ENCODE peak calls at places on chromosomes 5 and 9, in ten cellular contexts. L is A549, A is body of pancreas, X is lower leg skin, M is breast epithelium, Q is erythroblast, V is NB4, F is spleen, Z is uterus, G is ovary. I is an unnamed sample.

GRCh38 chr5:168881427-168882149 is 302.4 kb upstream of the PANK3 start:
- DNase-seq in X (no peak), M (no peak), Z (no peak), V (no peak), G (no peak), A (no peak), Q (peak; percentile 5), F (no peak), L (no peak), I (no peak)

GRCh38 chr5:66356011-66356565 is 212.0 kb downstream of the SREK1 start:
- DNase-seq in X (no peak), Q (no peak), M (no peak), F (no peak), Z (no peak), G (no peak), V (no peak), L (no peak), A (no peak), I (no peak)

GRCh38 chr5:61052870-61053269 is 107.9 kb downstream of the NDUFAF2 start:
- DNase-seq in A (no peak), V (no peak), Z (no peak), G (no peak), F (no peak), Q (no peak), L (peak; percentile 66), X (no peak), M (no peak), I (peak; percentile 4)

GRCh38 chr9:20636883-20637440 is 14.7 kb upstream of the MLLT3 start:
- DNase-seq in V (peak; percentile 37), X (no peak), M (no peak), Q (no peak), G (no peak), L (no peak), F (no peak), Z (no peak), A (no peak), I (no peak)

GRCh38 chr9:111613436-111614040 is 14.1 kb upstream of the PTGR1 start:
- DNase-seq in V (no peak), A (no peak), Q (no peak), X (no peak), M (no peak), F (no peak), G (no peak), Z (no peak), L (peak; percentile 52), I (no peak)

GRCh38 chr5:448061-448765 is 5.2 kb downstream of the EXOC3 start:
- DNase-seq in Q (no peak), G (no peak), M (no peak), L (no peak), F (peak; percentile 89), V (peak; percentile 34), Z (no peak), A (peak; percentile 10), X (no peak), I (no peak)

GRCh38 chr5:26245327-26245726 is 793.1 kb downstream of the CDH9 start:
- DNase-seq in Q (no peak), A (no peak), Z (no peak), X (no peak), L (peak; percentile 10), G (no peak), V (no peak), M (no peak), F (no peak), I (no peak)

GRCh38 chr5:51386916-51387853 is 3.9 kb downstream of the ISL1 start:
- DNase-seq in Z (no peak), Q (no peak), F (no peak), M (no peak), G (no peak), A (no peak), L (no peak), V (no peak), X (no peak), I (no peak)

GRCh38 chr9:35666045-35666444 is 1.1 kb upstream of the ARHGEF39 start:
- DNase-seq in M (no peak), V (no peak), Q (no peak), G (no peak), F (no peak), Z (peak; percentile 26), X (no peak), L (no peak), A (no peak), I (no peak)

GRCh38 chr9:35666547-35666946 is 1.6 kb upstream of the ARHGEF39 start:
- DNase-seq in F (no peak), M (no peak), X (no peak), V (no peak), Z (no peak), A (no peak), L (no peak), G (no peak), Q (no peak), I (no peak)

GRCh38 chr9:35662437-35662836 is 2.6 kb downstream of the ARHGEF39 start:
- DNase-seq in L (no peak), Q (no peak), A (no peak), V (no peak), Z (no peak), F (no peak), X (no peak), G (no peak), M (no peak), I (no peak)

GRCh38 chr9:35665471-35665818 is 450 bp upstream of the ARHGEF39 start:
- DNase-seq in A (no peak), G (no peak), X (no peak), M (no peak), V (no peak), F (no peak), Q (no peak), L (no peak), Z (peak; percentile 47), I (no peak)

GRCh38 chr9:35664531-35665470 is at the start of gene ARHGEF39:
- DNase-seq in G (peak; percentile 73), F (peak; percentile 92), M (peak; percentile 53), Q (peak; percentile 88), V (peak; percentile 86), L (peak; percentile 86), Z (peak; percentile 68), A (peak; percentile 87), X (no peak), I (peak; percentile 76)
- TF ChIP-seq POLR2A in G (no peak), F (no peak), M (no peak), Q (peak; percentile 84), V (peak; percentile 28), L (peak; percentile 65), Z (peak; percentile 25), A (peak; percentile 47), X (no peak), I (peak; percentile 60)

DNA sequence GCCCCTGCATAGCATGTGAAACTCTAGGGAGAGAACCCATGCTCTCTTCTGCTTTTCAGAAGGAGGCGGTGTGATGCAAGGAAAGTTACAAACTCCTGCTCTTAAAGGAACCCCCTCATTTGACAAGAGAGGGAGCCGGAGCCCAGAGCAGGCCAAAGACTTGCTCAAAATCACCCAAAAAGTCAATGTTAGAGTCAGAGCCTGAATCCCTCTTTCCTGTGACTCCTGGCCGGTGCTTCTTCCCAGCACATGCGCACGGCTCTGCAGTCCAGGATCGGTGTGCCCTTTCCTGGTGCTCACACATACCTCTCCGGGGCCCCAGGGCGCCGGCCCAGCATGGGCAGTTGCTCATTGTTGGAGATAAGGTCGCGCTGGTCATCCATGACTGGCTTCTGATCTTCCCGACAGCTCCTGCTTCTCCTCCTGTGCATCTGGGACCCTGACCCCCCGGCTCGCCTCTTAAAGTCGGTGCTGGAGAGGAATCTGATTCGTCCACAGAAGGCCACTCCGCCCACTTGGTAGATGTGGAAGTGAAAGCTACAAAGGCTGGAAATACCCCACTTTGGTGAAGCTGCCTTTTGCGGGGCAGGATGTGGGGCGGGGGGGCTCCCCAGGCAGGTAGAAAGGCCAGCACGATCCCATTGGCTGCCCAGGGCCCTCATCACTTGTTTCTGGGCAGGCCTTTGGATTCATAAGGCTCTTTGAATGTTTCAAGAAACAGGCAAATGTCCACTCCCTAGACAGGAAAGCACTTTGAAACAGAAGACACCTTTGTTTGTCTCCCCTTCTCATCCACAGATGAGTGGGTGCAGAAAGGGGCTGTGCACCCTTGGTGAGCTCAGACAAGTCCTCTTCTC is at the start of gene CD74:
- DNase-seq in G (peak; percentile 78), F (peak; percentile 97), Q (peak; percentile 50), L (no peak), M (peak; percentile 90), X (peak; percentile 69), A (peak; percentile 70), V (peak; percentile 51), Z (peak; percentile 88), I (no peak)
- TF ChIP-seq POLR2A in G (peak; percentile 15), F (peak; percentile 93), Q (no peak), L (no peak), M (no peak), X (no peak), A (peak; percentile 88), V (no peak), Z (peak; percentile 60), I (no peak)

GRCh38 chr9:35605336-35606137 is 475 bp downstream of the TESK1 start:
- DNase-seq in X (no peak), A (no peak), Z (peak; percentile 42), L (no peak), V (peak; percentile 63), F (peak; percentile 91), G (peak; percentile 34), Q (peak; percentile 39), M (peak; percentile 27), I (peak; percentile 33)

GRCh38 chr9:35604578-35605335 is at the start of gene TESK1:
- DNase-seq in Q (peak; percentile 76), X (peak; percentile 58), A (peak; percentile 79), V (peak; percentile 87), G (peak; percentile 66), M (peak; percentile 61), L (peak; percentile 87), Z (peak; percentile 64), F (peak; percentile 96), I (peak; percentile 64)

GRCh38 chr9:35606138-35606504 is 1.1 kb downstream of the TESK1 start:
- DNase-seq in Q (no peak), L (peak; percentile 20), X (no peak), V (peak; percentile 39), Z (no peak), F (no peak), G (no peak), A (no peak), M (no peak), I (no peak)

GRCh38 chr9:35603506-35603985 is 1.5 kb upstream of the TESK1 start:
- DNase-seq in M (peak; percentile 67), G (peak; percentile 69), X (peak; percentile 90), Q (no peak), L (no peak), A (peak; percentile 57), Z (peak; percentile 88), F (peak; percentile 82), V (no peak), I (no peak)

DNA sequence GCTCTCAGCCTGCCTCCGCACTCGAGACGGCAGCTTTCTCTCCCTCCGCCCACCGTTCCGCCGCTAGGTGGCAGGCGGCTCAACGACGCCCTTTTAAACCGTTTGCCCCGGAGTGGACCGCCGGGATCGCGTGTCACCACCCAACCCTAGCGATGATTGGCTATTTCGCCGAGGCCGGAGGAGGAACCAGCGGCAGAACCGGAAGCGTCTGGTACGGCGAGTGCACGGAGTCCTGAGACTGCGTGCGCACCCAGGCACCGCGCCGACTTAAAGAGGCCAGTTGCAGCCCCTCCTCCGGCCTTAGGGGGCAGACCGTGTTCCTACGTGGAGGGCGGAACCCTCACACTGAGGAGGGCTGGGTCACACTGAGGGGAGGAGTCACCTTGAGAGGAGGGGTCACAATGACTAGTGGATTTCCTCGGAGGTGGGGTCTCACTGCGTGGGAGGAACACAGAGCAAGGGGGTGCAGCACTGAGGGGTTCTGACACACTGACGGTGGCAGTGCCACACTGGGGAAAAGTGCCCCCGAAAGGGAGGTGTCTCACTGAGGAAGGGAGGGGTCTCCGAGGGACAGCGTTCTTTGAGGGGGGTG is 980 bp upstream of the TESK1 start:
- DNase-seq in F (peak; percentile 100), Q (peak; percentile 100), L (peak; percentile 100), V (peak; percentile 100), M (peak; percentile 99), G (peak; percentile 100), X (peak; percentile 99), Z (peak; percentile 99), A (peak; percentile 100), I (peak; percentile 96)
- TF ChIP-seq POLR2A in F (no peak), Q (peak; percentile 52), L (peak; percentile 84), V (peak; percentile 44), M (peak; percentile 11), G (peak; percentile 49), X (no peak), Z (peak; percentile 75), A (peak; percentile 81), I (peak; percentile 54)

GRCh38 chr5:134122530-134122929 is 8.0 kb downstream of the TCF7 start:
- DNase-seq in F (peak; percentile 88), V (no peak), Z (no peak), A (no peak), Q (no peak), M (no peak), L (no peak), X (no peak), G (no peak), I (no peak)
- TF ChIP-seq POLR2A in F (no peak), V (no peak), Z (no peak), A (no peak), Q (no peak), M (no peak), L (no peak), X (no peak), G (no peak), I (no peak)